ENCODE peak calls at places on chromosomes 13 and 19, in eight cellular contexts. N, C, K, A, R, G, X and P are unnamed samples.
A peak's percentile ranks its signal among the peaks of the same experiment; 100 is the strongest.

GRCh38 chr13:112574476-112575294 is 13.3 kb downstream of the TUBGCP3 start:
- ATAC-seq in X (no peak), N (peak; percentile 12), A (no peak), K (peak; percentile 74), G (no peak), R (no peak), C (no peak), P (no peak)

GRCh38 chr13:95754069-95754468 is 77.1 kb downstream of the DNAJC3 start:
- ATAC-seq in K (no peak), A (no peak), X (no peak), R (no peak), G (no peak), C (peak; percentile 34), N (peak; percentile 21), P (no peak)

GRCh38 chr19:38736413-38737280 is 7.6 kb downstream of the CAPN12 start:
- ATAC-seq in A (peak; percentile 18), R (peak; percentile 33), C (no peak), X (peak; percentile 3), N (peak; percentile 57), G (peak; percentile 53), K (peak; percentile 40), P (peak; percentile 23)

GRCh38 chr19:519449-519865 is 12.1 kb upstream of the CDC34 start:
- ATAC-seq in G (no peak), C (no peak), N (no peak), R (no peak), K (no peak), A (no peak), X (no peak), P (no peak)

GRCh38 chr19:2449019-2449418 is 7.7 kb downstream of the LMNB2 start:
- ATAC-seq in C (no peak), K (no peak), G (no peak), R (no peak), X (no peak), N (no peak), A (no peak), P (no peak)

GRCh38 chr13:110826861-110827672 is 87.8 kb downstream of the ANKRD10 start:
- ATAC-seq in R (peak; percentile 55), G (no peak), A (no peak), C (no peak), X (no peak), N (no peak), K (no peak), P (no peak)

GRCh38 chr13:73924607-73925006 is 209.6 kb downstream of the KLF12 start:
- ATAC-seq in X (no peak), N (peak; percentile 81), A (peak; percentile 82), R (no peak), G (peak; percentile 76), K (peak; percentile 72), C (no peak), P (no peak)

GRCh38 chr13:73667756-73668155 is 466.4 kb downstream of the KLF12 start:
- ATAC-seq in R (no peak), X (no peak), G (no peak), N (no peak), K (no peak), A (no peak), C (peak; percentile 94), P (no peak)

GRCh38 chr13:46906440-46906839 is 9.6 kb upstream of the HTR2A start:
- ATAC-seq in X (no peak), R (no peak), G (no peak), K (no peak), C (no peak), N (no peak), A (no peak), P (no peak)

GRCh38 chr19:30978639-30979038 is 370.6 kb downstream of the TSHZ3 start:
- ATAC-seq in K (no peak), N (no peak), X (no peak), G (no peak), R (no peak), A (no peak), C (no peak), P (no peak)

GRCh38 chr19:4589579-4590410 is 30.3 kb upstream of the SEMA6B start:
- ATAC-seq in N (no peak), X (peak; percentile 79), K (peak; percentile 47), A (peak; percentile 53), G (peak; percentile 69), C (peak; percentile 93), R (no peak), P (no peak)

GRCh38 chr19:5091576-5092215 is 122.8 kb downstream of the KDM4B start:
- ATAC-seq in C (peak; percentile 3), N (peak; percentile 5), X (no peak), R (peak; percentile 12), K (no peak), G (no peak), A (no peak), P (peak; percentile 54)

GRCh38 chr19:2423913-2424685 is 3.3 kb downstream of the TIMM13 start:
- ATAC-seq in R (no peak), C (no peak), K (no peak), G (no peak), N (no peak), X (no peak), A (no peak), P (no peak)

GRCh38 chr13:109496216-109496615 is 290.2 kb downstream of the IRS2 start:
- ATAC-seq in N (no peak), C (no peak), R (no peak), A (no peak), G (no peak), X (no peak), K (no peak), P (no peak)

GRCh38 chr13:111622051-111622531 is 301.6 kb downstream of the TEX29 start:
- ATAC-seq in C (no peak), R (no peak), G (no peak), K (no peak), X (no peak), A (no peak), N (no peak), P (no peak)

GRCh38 chr13:51995677-51996551 is 15.3 kb downstream of the ATP7B start:
- ATAC-seq in C (peak; percentile 85), N (peak; percentile 79), A (no peak), G (no peak), R (peak; percentile 84), K (no peak), X (no peak), P (peak; percentile 61)

GRCh38 chr13:19062019-19062646 is 119.5 kb downstream of the TUBA3C start:
- ATAC-seq in X (no peak), C (no peak), K (no peak), G (no peak), R (no peak), A (no peak), N (no peak), P (no peak)

GRCh38 chr13:37869756-37870488 is at the start of gene TRPC4:
- ATAC-seq in C (peak; percentile 91), A (no peak), G (no peak), K (no peak), R (peak; percentile 72), N (peak; percentile 68), X (peak; percentile 75), P (peak; percentile 43)

GRCh38 chr13:61286148-61286745 is 129.4 kb downstream of the PCDH20 start:
- ATAC-seq in R (no peak), G (no peak), X (no peak), C (no peak), K (no peak), A (no peak), N (peak; percentile 62), P (no peak)

GRCh38 chr13:113483504-113484287 is 6.8 kb downstream of the DCUN1D2 start:
- ATAC-seq in C (peak; percentile 59), N (no peak), G (no peak), A (no peak), X (no peak), K (no peak), R (no peak), P (no peak)

GRCh38 chr19:47267350-47267759 is 7.3 kb upstream of the INAFM1 start:
- ATAC-seq in X (no peak), N (no peak), A (no peak), R (peak; percentile 38), K (no peak), C (no peak), G (no peak), P (no peak)

GRCh38 chr19:7879102-7879770 is 5.0 kb upstream of the PRR36 start:
- ATAC-seq in N (no peak), X (peak; percentile 32), A (peak; percentile 68), R (no peak), G (no peak), K (peak; percentile 57), C (no peak), P (no peak)

GRCh38 chr19:16899566-16900075 is 10.8 kb downstream of the F2RL3 start:
- ATAC-seq in G (peak; percentile 59), N (no peak), R (no peak), C (no peak), X (peak; percentile 75), A (peak; percentile 45), K (peak; percentile 47), P (no peak)

GRCh38 chr13:18993884-18994660 is 187.6 kb downstream of the TUBA3C start:
- ATAC-seq in K (no peak), C (no peak), G (no peak), R (peak; percentile 64), A (no peak), N (no peak), X (no peak), P (peak; percentile 4)

GRCh38 chr13:29446016-29446415 is 149.5 kb downstream of the SLC7A1 start:
- ATAC-seq in K (no peak), R (no peak), C (no peak), X (no peak), G (no peak), A (no peak), N (no peak), P (no peak)

GRCh38 chr13:98524793-98525192 is 52.1 kb downstream of the STK24 start:
- ATAC-seq in A (no peak), C (peak; percentile 42), R (no peak), G (no peak), N (no peak), X (no peak), K (no peak), P (no peak)

GRCh38 chr13:59479629-59480028 is 684.1 kb downstream of the DIAPH3 start:
- ATAC-seq in X (no peak), G (no peak), R (no peak), K (no peak), A (no peak), N (no peak), C (no peak), P (no peak)

GRCh38 chr19:6572217-6572616 is 18.7 kb downstream of the CD70 start:
- ATAC-seq in G (no peak), X (no peak), R (no peak), K (no peak), A (no peak), N (peak; percentile 76), C (peak; percentile 59), P (peak; percentile 67)

GRCh38 chr13:81395368-81395767 is 1054.4 kb upstream of the SPRY2 start:
- ATAC-seq in K (no peak), N (no peak), R (no peak), X (no peak), A (no peak), C (no peak), G (no peak), P (no peak)

GRCh38 chr19:49997709-49998108 is 27.5 kb downstream of the VRK3 start:
- ATAC-seq in G (peak; percentile 82), R (no peak), N (peak; percentile 50), C (no peak), A (peak; percentile 43), X (peak; percentile 72), K (peak; percentile 90), P (no peak)

GRCh38 chr13:24625324-24625723 is 54.9 kb upstream of the ATP12A start:
- ATAC-seq in X (no peak), N (no peak), C (no peak), G (peak; percentile 42), R (no peak), A (no peak), K (peak; percentile 52), P (peak; percentile 17)

GRCh38 chr13:109241160-109241559 is 545.2 kb downstream of the IRS2 start:
- ATAC-seq in G (no peak), A (no peak), C (peak; percentile 62), K (no peak), N (no peak), R (no peak), X (no peak), P (no peak)

GRCh38 chr19:53977991-53978731 is 13.3 kb upstream of the CACNG6 start:
- ATAC-seq in C (peak; percentile 47), X (peak; percentile 57), A (peak; percentile 67), R (peak; percentile 51), N (peak; percentile 48), G (no peak), K (peak; percentile 55), P (peak; percentile 32)

GRCh38 chr19:1852294-1852646 is 4.0 kb upstream of the REXO1 start:
- ATAC-seq in X (no peak), K (no peak), G (no peak), C (no peak), N (no peak), R (no peak), A (no peak), P (no peak)